ENCODE peak calls at places on chromosomes 1 and 21, in five cellular contexts. I is mucosa of gallbladder; Y is AG08396; E is stimulated activated CD4-positive, alpha-beta T cell treated with anti-CD3 and anti-CD28 coated beads, Interleukin-15, amount 100 ng/mL, for 24 hours; A is endothelial cell. B is an unnamed sample.

GRCh38 chr1:156648951-156649350 is 7.0 kb downstream of the BCAN start:
- DNase-seq in I (no peak), Y (no peak), E (no peak), A (no peak), B (no peak)

GRCh38 chr1:76140227-76140626 is 65.7 kb downstream of the ST6GALNAC3 start:
- DNase-seq in I (peak), Y (no peak), E (no peak), A (no peak), B (no peak)

GRCh38 chr1:18211764-18212163 is 104.2 kb downstream of the IGSF21 start:
- DNase-seq in I (no peak), Y (no peak), E (no peak), A (no peak), B (no peak)

GRCh38 chr1:165143437-165144065 is 213.0 kb downstream of the LMX1A start:
- DNase-seq in I (no peak), Y (no peak), E (peak), A (peak), B (no peak)

GRCh38 chr1:206998811-206999210 is 28.6 kb upstream of the FCAMR start:
- DNase-seq in I (no peak), Y (no peak), E (no peak), A (no peak), B (no peak)

GRCh38 chr1:176625365-176625764 is 162.4 kb downstream of the PAPPA2 start:
- DNase-seq in I (no peak), Y (no peak), E (no peak), A (no peak), B (no peak)

GRCh38 chr1:1835546-1835945 is 55.3 kb downstream of the GNB1 start:
- DNase-seq in I (no peak), Y (no peak), E (no peak), A (no peak), B (no peak)

GRCh38 chr1:173914366-173914871 is 2.7 kb downstream of the SERPINC1 start:
- DNase-seq in I (no peak), Y (peak), E (peak), A (peak), B (peak)

GRCh38 chr1:199394856-199395255 is 632.7 kb upstream of the NR5A2 start:
- DNase-seq in I (no peak), Y (no peak), E (no peak), A (no peak), B (no peak)

GRCh38 chr1:214494706-214495105 is 56.7 kb downstream of the PTPN14 start:
- DNase-seq in I (no peak), Y (no peak), E (no peak), A (no peak), B (no peak)

GRCh38 chr1:43883321-43883720 is 50.3 kb upstream of the ARTN start:
- DNase-seq in I (no peak), Y (no peak), E (no peak), A (no peak), B (no peak)

GRCh38 chr1:109546311-109547109 is 1.9 kb upstream of the GNAI3 start:
- DNase-seq in I (peak), Y (peak), E (peak), A (peak), B (peak)

GRCh38 chr1:145837658-145838057 is 7.8 kb upstream of the NUDT17 start:
- DNase-seq in I (no peak), Y (no peak), E (no peak), A (no peak), B (no peak)

GRCh38 chr1:40892354-40892753 is 30.2 kb upstream of the CITED4 start:
- DNase-seq in I (no peak), Y (no peak), E (no peak), A (no peak), B (no peak)

GRCh38 chr1:35269190-35269988 is 880 bp downstream of the ZMYM4 start:
- DNase-seq in I (no peak), Y (no peak), E (no peak), A (no peak), B (no peak)

GRCh38 chr1:42165511-42166210 is 1.1 kb upstream of the GUCA2A start:
- DNase-seq in I (peak), Y (no peak), E (no peak), A (no peak), B (peak)

GRCh38 chr21:42027804-42028753 is 17.9 kb upstream of the ZBTB21 start:
- DNase-seq in I (no peak), Y (no peak), E (no peak), A (no peak), B (no peak)

GRCh38 chr1:16215882-16216753 is 3.7 kb upstream of the ARHGEF19 start:
- DNase-seq in I (peak), Y (peak), E (peak), A (peak), B (peak)

GRCh38 chr1:44707959-44708831 is 22.8 kb downstream of the RNU5D-1 start:
- DNase-seq in I (peak), Y (peak), E (peak), A (peak), B (peak)

GRCh38 chr1:36570478-36571060 is 87.9 kb upstream of the CSF3R start:
- DNase-seq in I (no peak), Y (no peak), E (no peak), A (no peak), B (no peak)

GRCh38 chr1:167614851-167615250 is 15.2 kb upstream of the RCSD1 start:
- DNase-seq in I (no peak), Y (no peak), E (no peak), A (no peak), B (no peak)

GRCh38 chr1:9388628-9389184 is 96.0 kb downstream of the SPSB1 start:
- DNase-seq in I (no peak), Y (peak), E (no peak), A (no peak), B (peak)

GRCh38 chr1:210978316-210978993 is 155.5 kb downstream of the KCNH1 start:
- DNase-seq in I (no peak), Y (no peak), E (no peak), A (no peak), B (no peak)

B was measured in AG08395.